ENCODE peak calls at places on chromosome 5, in eight cellular contexts. H is activated CD4-positive, CD25-positive, alpha-beta regulatory T cell treated with anti-CD3 and anti-CD28 coated beads, Interleukin-2, amount 50 U/mL, for 72 hours; O is T-cell; S is head of caudate nucleus; K is astrocyte of the cerebellum; I is B cell; P is NCI-H446; E is LHCN-M2. L is an unnamed sample.

GRCh38 chr5:75616961-75617660 is 5.9 kb downstream of the ANKDD1B start:
- DNase-seq in K (no peak), E (no peak), H (no peak), I (no peak), O (no peak), P (no peak), S (no peak), L (no peak)

GRCh38 chr5:91018712-91019371 is 364.3 kb downstream of the ARRDC3 start:
- DNase-seq in K (no peak), H (no peak), P (no peak), O (no peak), E (no peak), I (no peak), S (no peak), L (no peak)

GRCh38 chr5:140083650-140084049 is 30.3 kb upstream of the PURA start:
- DNase-seq in S (no peak), I (no peak), H (no peak), P (no peak), E (no peak), O (no peak), K (no peak), L (no peak)

GRCh38 chr5:171483453-171484177 is 64.2 kb downstream of the FGF18 start:
- DNase-seq in O (no peak), H (no peak), K (peak), I (no peak), E (no peak), P (peak), S (no peak), L (no peak)

GRCh38 chr5:4994994-4995393 is 145.1 kb upstream of the ADAMTS16 start:
- DNase-seq in E (peak), S (no peak), O (no peak), P (no peak), H (no peak), K (peak), I (no peak), L (no peak)

GRCh38 chr5:72494700-72495124 is 12.5 kb downstream of the ZNF366 start:
- DNase-seq in H (no peak), I (no peak), K (no peak), E (no peak), O (no peak), S (no peak), P (no peak), L (no peak)

GRCh38 chr5:120644516-120644915 is 180.4 kb downstream of the PRR16 start:
- DNase-seq in E (peak), O (no peak), I (no peak), H (no peak), S (no peak), P (no peak), K (no peak), L (no peak)

GRCh38 chr5:135249658-135250057 is 149.4 kb downstream of the MACROH2A1 start:
- DNase-seq in I (no peak), O (no peak), P (no peak), S (no peak), H (no peak), K (no peak), E (no peak), L (no peak)

GRCh38 chr5:53554444-53554843 is 6.0 kb upstream of the NDUFS4 start:
- DNase-seq in P (no peak), O (no peak), I (no peak), K (no peak), H (no peak), S (no peak), E (no peak), L (no peak)

GRCh38 chr5:3099954-3100353 is 348.5 kb upstream of the IRX2 start:
- DNase-seq in E (no peak), S (no peak), O (no peak), K (no peak), I (no peak), P (no peak), H (no peak), L (no peak)

GRCh38 chr5:125410501-125411162 is 664.2 kb upstream of the ZNF608 start:
- DNase-seq in H (no peak), O (no peak), E (peak), S (no peak), I (no peak), P (peak), K (no peak), L (no peak)

GRCh38 chr5:166031926-166032325 is 2259.5 kb upstream of the WWC1 start:
- DNase-seq in E (no peak), K (no peak), I (no peak), H (no peak), P (no peak), S (no peak), O (no peak), L (no peak)

GRCh38 chr5:93191426-93191825 is 389.6 kb downstream of the NR2F1-AS1 start:
- DNase-seq in I (no peak), S (no peak), O (no peak), E (peak), K (no peak), H (no peak), P (no peak), L (no peak)

GRCh38 chr5:174794941-174795672 is 70.7 kb downstream of the MSX2 start:
- DNase-seq in P (no peak), S (no peak), K (peak), I (no peak), H (no peak), E (peak), O (no peak), L (no peak)

GRCh38 chr5:68460147-68460760 is 244.7 kb downstream of the PIK3R1 start:
- DNase-seq in K (peak), S (no peak), H (no peak), I (peak), E (peak), O (peak), P (peak), L (no peak)

GRCh38 chr5:44574626-44575025 is 185.4 kb upstream of the FGF10 start:
- DNase-seq in E (no peak), H (no peak), K (no peak), O (no peak), S (no peak), I (no peak), P (no peak), L (no peak)

GRCh38 chr5:154164182-154164581 is 26.4 kb upstream of the GALNT10 start:
- DNase-seq in O (no peak), K (no peak), H (no peak), P (no peak), S (no peak), E (no peak), I (no peak), L (no peak)

GRCh38 chr5:73591102-73591695 is 25.7 kb downstream of the UTP15 start:
- DNase-seq in O (peak), K (peak), P (peak), I (peak), S (no peak), E (peak), H (peak), L (peak)

GRCh38 chr5:170070556-170071412 is 34.9 kb upstream of the FOXI1 start:
- DNase-seq in H (peak), O (no peak), S (peak), P (no peak), I (peak), K (peak), E (peak), L (no peak)

GRCh38 chr5:153151558-153151957 is 338.9 kb upstream of the GRIA1 start:
- DNase-seq in H (no peak), E (no peak), K (no peak), I (no peak), O (no peak), P (no peak), S (no peak), L (no peak)

GRCh38 chr5:122063836-122064235 is 14.2 kb downstream of the LOX start:
- DNase-seq in K (no peak), I (no peak), E (peak), P (no peak), H (no peak), S (no peak), O (no peak), L (no peak)

GRCh38 chr5:121752149-121752548 is 99.5 kb upstream of the FTMT start:
- DNase-seq in K (no peak), I (no peak), S (no peak), E (no peak), H (no peak), O (no peak), P (no peak), L (no peak)

GRCh38 chr5:67303356-67303755 is 106.8 kb upstream of the CD180 start:
- DNase-seq in S (no peak), I (no peak), H (no peak), O (no peak), K (no peak), P (no peak), E (peak), L (no peak)

L was measured in D721Med.